ENCODE peak calls at places on chromosomes 4 and X, in eight cellular contexts. L is osteocyte; I is heart right ventricle; D is foreskin fibroblast; G is uterus; N is WERI-Rb-1; S is astrocyte of the spinal cord; T is CD8-positive, alpha-beta T cell. F is an unnamed sample.

GRCh38 chr4:58166496-58166895 is 1056.3 kb upstream of the IGFBP7 start:
- DNase-seq in S (no peak), I (no peak), T (no peak), G (no peak), L (no peak), D (no peak), N (no peak), F (peak)

GRCh38 chr4:173556398-173557131 is 26.5 kb upstream of the HAND2 start:
- DNase-seq in I (no peak), G (no peak), L (no peak), S (no peak), D (no peak), T (no peak), N (no peak), F (no peak)

GRCh38 chr4:13980317-13980716 is 352.8 kb upstream of the BOD1L1 start:
- DNase-seq in T (no peak), G (no peak), S (peak), L (no peak), I (no peak), D (peak), N (no peak), F (no peak)

GRCh38 chr4:80259012-80259411 is 7.5 kb upstream of the FGF5 start:
- DNase-seq in T (no peak), N (no peak), G (no peak), I (no peak), S (no peak), L (no peak), D (no peak), F (no peak)

GRCh38 chr4:126451237-126451885 is 1136.6 kb downstream of the FAT4 start:
- DNase-seq in N (no peak), I (no peak), G (no peak), L (no peak), S (no peak), T (no peak), D (peak), F (no peak)

GRCh38 chrX:41043950-41044349 is 41.3 kb upstream of the USP9X start:
- DNase-seq in T (no peak), N (no peak), S (peak), D (peak), I (no peak), G (no peak), L (no peak), F (no peak)

GRCh38 chr4:159434496-159435241 is 331.8 kb downstream of the RAPGEF2 start:
- DNase-seq in S (peak), L (no peak), I (no peak), G (no peak), N (no peak), T (no peak), D (peak), F (no peak)

GRCh38 chr4:122992111-122992510 is 69.7 kb upstream of the NUDT6 start:
- DNase-seq in D (no peak), I (no peak), S (no peak), L (no peak), T (no peak), N (no peak), G (no peak), F (no peak)

GRCh38 chrX:39201305-39201990 is 400.2 kb downstream of the MID1IP1 start:
- DNase-seq in T (no peak), N (no peak), L (no peak), I (no peak), D (no peak), S (peak), G (no peak), F (no peak)

GRCh38 chrX:97026406-97026805 is 142.7 kb downstream of the RPA4 start:
- DNase-seq in N (no peak), L (no peak), D (no peak), S (no peak), T (no peak), G (no peak), I (no peak), F (no peak)

GRCh38 chrX:151153086-151153485 is 23.3 kb upstream of the GPR50 start:
- DNase-seq in D (peak), I (no peak), T (no peak), N (no peak), G (no peak), S (peak), L (no peak), F (no peak)

GRCh38 chr4:183634086-183634485 is 24.9 kb downstream of the RWDD4 start:
- DNase-seq in N (no peak), L (no peak), I (no peak), G (no peak), T (no peak), S (no peak), D (no peak), F (no peak)

GRCh38 chrX:138925330-138925729 is 213.8 kb upstream of the FGF13 start:
- DNase-seq in T (no peak), G (no peak), N (no peak), D (peak), S (peak), L (no peak), I (no peak), F (no peak)

GRCh38 chr4:149595500-149595899 is 220.1 kb downstream of the IQCM start:
- DNase-seq in G (no peak), S (no peak), I (no peak), L (no peak), N (no peak), T (no peak), D (no peak), F (no peak)

GRCh38 chrX:17748684-17749083 is 11.4 kb downstream of the SCML1 start:
- DNase-seq in G (no peak), T (no peak), N (no peak), L (no peak), I (no peak), D (no peak), S (no peak), F (no peak)

GRCh38 chr4:31964691-31965090 is 1244.5 kb downstream of the PCDH7 start:
- DNase-seq in L (no peak), N (no peak), T (no peak), I (no peak), D (no peak), G (no peak), S (no peak), F (no peak)

GRCh38 chrX:98480606-98481005 is 1596.9 kb downstream of the RPA4 start:
- DNase-seq in L (no peak), D (no peak), G (no peak), S (no peak), I (no peak), T (no peak), N (no peak), F (no peak)

GRCh38 chr4:127586922-127587571 is 45.7 kb upstream of the INTU start:
- DNase-seq in I (no peak), G (no peak), S (peak), D (peak), L (no peak), T (no peak), N (peak), F (no peak)

GRCh38 chrX:20477836-20478532 is 211.3 kb upstream of the RPS6KA3 start:
- DNase-seq in N (no peak), G (no peak), S (no peak), L (no peak), T (no peak), I (no peak), D (no peak), F (no peak)

GRCh38 chrX:20143111-20143510 is 1.5 kb upstream of the EIF1AX start:
- DNase-seq in D (no peak), I (no peak), L (no peak), T (no peak), N (no peak), G (no peak), S (no peak), F (no peak)

GRCh38 chr4:173332963-173333657 is 1.0 kb downstream of the HMGB2 start:
- DNase-seq in D (no peak), G (no peak), T (peak), S (no peak), N (no peak), L (no peak), I (no peak), F (no peak)

GRCh38 chr4:69518543-69519198 is 23.0 kb upstream of the UGT2B4 start:
- DNase-seq in D (no peak), S (no peak), I (no peak), G (no peak), N (no peak), L (no peak), T (no peak), F (no peak)

GRCh38 chr4:27040351-27040750 is 179.7 kb downstream of the STIM2 start:
- DNase-seq in G (no peak), N (no peak), S (no peak), L (peak), T (no peak), D (no peak), I (no peak), F (no peak)

GRCh38 chr4:66639361-66639760 is 905.9 kb downstream of the CENPC start:
- DNase-seq in L (no peak), G (no peak), I (no peak), T (no peak), N (no peak), D (no peak), S (peak), F (no peak)

DNA sequence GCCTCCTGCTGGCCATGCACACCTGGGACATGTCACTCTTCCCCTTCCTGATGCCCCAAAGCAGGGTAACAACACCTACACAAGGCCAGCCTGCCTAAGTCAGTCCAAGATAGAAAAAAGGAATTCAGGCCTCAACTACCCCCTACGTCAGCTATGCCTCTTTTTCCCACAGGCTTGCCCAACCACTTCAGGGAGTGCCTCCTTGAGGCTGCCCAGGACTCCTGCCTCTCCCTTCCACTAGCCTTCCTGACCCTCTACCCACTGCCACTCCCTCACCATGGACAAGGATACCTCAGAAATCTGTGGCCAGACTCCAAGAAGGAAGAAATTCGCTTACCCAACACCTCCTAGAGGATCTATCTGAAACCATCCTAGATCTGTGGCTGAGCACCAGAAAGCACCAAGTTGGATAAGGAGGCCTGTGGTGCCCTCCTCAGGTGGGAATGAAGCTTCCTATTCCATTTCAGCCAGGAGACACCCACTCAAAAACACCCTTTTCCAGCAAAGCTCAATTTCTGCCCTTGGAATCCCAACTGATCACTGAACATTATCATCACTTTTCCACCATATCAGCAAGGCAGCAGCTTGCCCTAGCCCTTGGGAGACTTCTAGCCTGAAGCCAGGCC is 1.8 kb downstream of the KDM5C start:
- DNase-seq in N (no peak), L (no peak), I (no peak), D (no peak), T (no peak), S (no peak), G (no peak), F (no peak)
- TF ChIP-seq CTCF in N (peak), L (no peak), I (no peak), D (no peak), T (no peak), S (no peak), G (no peak), F (no peak)

DNA sequence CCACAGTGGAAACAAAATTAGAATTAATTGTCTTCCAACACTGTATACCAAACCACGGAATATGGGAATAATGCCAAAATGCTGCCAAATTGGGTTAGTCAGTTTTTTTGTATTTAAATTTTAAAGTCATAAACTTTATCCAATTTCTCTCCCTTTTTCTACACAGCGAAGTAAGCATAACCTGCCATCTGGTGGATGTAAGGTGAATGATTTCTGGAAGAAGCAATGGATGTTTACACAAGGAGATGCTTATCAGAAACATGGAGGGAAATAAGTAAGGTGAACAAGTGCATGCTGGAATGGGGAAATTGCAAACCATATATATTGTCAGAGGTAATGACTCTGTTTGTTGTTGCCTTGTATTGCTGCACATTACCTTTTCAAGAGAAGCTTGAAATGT is 691.9 kb downstream of the TECRL start:
- DNase-seq in I (no peak), T (no peak), G (no peak), N (no peak), L (no peak), D (no peak), S (peak), F (no peak)
- TF ChIP-seq CTCF in I (peak), T (no peak), G (no peak), N (peak), L (peak), D (no peak), S (no peak), F (no peak)

GRCh38 chrX:111100191-111100590 is 4.2 kb downstream of the PAK3 start:
- DNase-seq in I (no peak), D (peak), G (no peak), S (peak), N (peak), T (peak), L (no peak), F (no peak)
- TF ChIP-seq CTCF in I (peak), D (peak), G (peak), S (peak), N (peak), T (peak), L (peak), F (peak)

DNA sequence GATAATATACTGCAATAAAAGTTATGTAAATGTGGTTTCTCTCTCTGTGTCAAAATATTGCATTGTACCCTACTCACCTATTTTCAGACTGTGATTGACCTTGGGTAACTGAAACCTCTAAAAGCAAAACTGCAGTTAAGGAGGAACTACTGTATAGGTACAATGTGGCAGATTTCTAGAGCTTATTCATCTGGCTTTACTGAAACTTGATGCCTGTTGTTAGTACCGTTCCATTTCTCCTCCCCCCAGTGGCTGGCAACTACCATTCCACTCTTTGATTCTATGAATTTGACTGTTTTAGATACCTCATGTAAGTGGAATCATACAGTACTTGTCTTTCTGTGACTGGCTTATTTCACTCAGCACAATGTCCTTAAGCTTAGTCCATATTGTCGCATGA is 61.9 kb downstream of the HOPX start:
- DNase-seq in S (peak), L (no peak), N (peak), T (no peak), D (peak), I (no peak), G (no peak), F (no peak)
- TF ChIP-seq CTCF in S (peak), L (peak), N (peak), T (no peak), D (no peak), I (no peak), G (no peak), F (no peak)

DNA sequence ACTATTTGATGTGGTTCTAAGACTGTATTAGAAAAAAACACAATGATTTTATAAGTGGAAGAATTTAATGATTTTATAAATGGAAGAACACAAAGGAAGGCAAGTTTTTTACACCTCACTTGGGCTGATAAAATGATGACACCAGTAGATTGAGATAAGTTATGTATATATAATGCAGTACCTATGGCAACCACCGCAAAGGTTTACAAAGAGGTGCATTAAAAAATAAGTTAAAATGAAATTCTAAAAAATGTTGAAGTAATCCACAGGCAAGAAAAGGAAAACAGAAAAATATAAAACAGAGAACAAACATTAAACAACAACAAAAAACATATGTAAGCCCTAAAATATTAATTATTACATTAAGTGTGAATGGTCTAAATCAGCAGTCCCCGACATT is 490.9 kb upstream of the AADAT start:
- DNase-seq in L (no peak), T (no peak), D (no peak), N (no peak), G (no peak), S (no peak), I (no peak), F (no peak)
- TF ChIP-seq CTCF in L (no peak), T (no peak), D (no peak), N (no peak), G (no peak), S (no peak), I (no peak), F (no peak)

GRCh38 chrX:82081027-82081426 is 879.1 kb downstream of the SH3BGRL start:
- DNase-seq in T (no peak), D (no peak), I (no peak), L (no peak), N (no peak), S (no peak), G (no peak), F (no peak)
- TF ChIP-seq CTCF in T (no peak), D (no peak), I (no peak), L (no peak), N (peak), S (no peak), G (no peak), F (no peak)